ENCODE peak calls at places on chromosomes 12 and 14, in eight cellular contexts. K is mucosa of descending colon; P is mammary epithelial cell; L is K562; T is progenitor cell of endocrine pancreas; Y is uterus; F is brain microvascular endothelial cell; M is CD4-positive, alpha-beta T cell. E is an unnamed sample.

GRCh38 chr12:120651821-120652220 is 11.4 kb downstream of the CABP1 start:
- DNase-seq in M (no peak), K (no peak), P (no peak), T (no peak), F (no peak), L (no peak), Y (no peak), E (no peak)

GRCh38 chr14:30272848-30273563 is 286.0 kb upstream of the G2E3 start:
- DNase-seq in F (no peak), Y (no peak), L (no peak), T (no peak), P (no peak), K (no peak), M (no peak), E (no peak)

GRCh38 chr14:72524230-72524629 is 369.7 kb downstream of the DPF3 start:
- DNase-seq in M (no peak), F (no peak), K (no peak), L (no peak), T (no peak), P (no peak), Y (no peak), E (no peak)

GRCh38 chr14:93962701-93963601 is 13.4 kb downstream of the ASB2 start:
- DNase-seq in L (no peak), K (peak), T (no peak), P (no peak), Y (no peak), M (peak), F (no peak), E (no peak)

GRCh38 chr12:11862794-11863193 is 207.9 kb upstream of the BCL2L14 start:
- DNase-seq in K (no peak), M (no peak), P (no peak), F (peak), L (no peak), T (no peak), Y (peak), E (no peak)

GRCh38 chr14:55301722-55302121 is 30.5 kb downstream of the FBXO34 start:
- DNase-seq in K (no peak), T (no peak), M (no peak), Y (no peak), L (no peak), P (peak), F (peak), E (no peak)

GRCh38 chr12:55392032-55392795 is 8.1 kb upstream of the OR6C65 start:
- DNase-seq in T (no peak), M (no peak), K (no peak), P (no peak), Y (no peak), L (no peak), F (no peak), E (no peak)

GRCh38 chr14:90903101-90903500 is 86.9 kb upstream of the TTC7B start:
- DNase-seq in Y (peak), L (peak), K (peak), T (peak), F (peak), M (peak), P (peak), E (peak)

GRCh38 chr12:75909714-75910451 is 121.7 kb downstream of the PHLDA1 start:
- DNase-seq in Y (no peak), P (no peak), K (no peak), T (no peak), F (no peak), M (no peak), L (no peak), E (no peak)

GRCh38 chr12:104720346-104721064 is 237.6 kb downstream of the SLC41A2 start:
- DNase-seq in K (peak), M (peak), T (no peak), L (no peak), Y (no peak), P (no peak), F (peak), E (no peak)

GRCh38 chr12:13734753-13735152 is 246.6 kb downstream of the GRIN2B start:
- DNase-seq in Y (no peak), L (no peak), K (no peak), P (peak), F (no peak), T (no peak), M (no peak), E (no peak)

GRCh38 chr14:106883218-106883692 is 1356.9 kb downstream of the TMEM121 start:
- DNase-seq in F (no peak), M (no peak), K (peak), P (no peak), Y (no peak), T (no peak), L (peak), E (no peak)
- TF ChIP-seq CTCF in F (peak), M (no peak), K (no peak), P (peak), Y (no peak), T (peak), L (peak), E (peak)

GRCh38 chr14:49550284-49551184 is 35.6 kb downstream of the RPS29 start:
- DNase-seq in F (no peak), M (no peak), T (no peak), Y (no peak), L (no peak), P (peak), K (no peak), E (no peak)
- TF ChIP-seq CTCF in F (peak), M (no peak), T (peak), Y (no peak), L (peak), P (peak), K (no peak), E (peak)

GRCh38 chr12:17928708-17929366 is 161.2 kb downstream of the RERGL start:
- DNase-seq in Y (no peak), K (no peak), F (peak), P (peak), T (no peak), L (no peak), M (no peak), E (no peak)
- TF ChIP-seq CTCF in Y (no peak), K (no peak), F (peak), P (peak), T (peak), L (no peak), M (no peak), E (peak)

GRCh38 chr14:22865424-22866215 is 5.9 kb upstream of the LRP10 start:
- DNase-seq in T (no peak), M (no peak), L (peak), K (no peak), P (no peak), F (no peak), Y (no peak), E (no peak)
- TF ChIP-seq CTCF in T (peak), M (no peak), L (peak), K (no peak), P (peak), F (peak), Y (no peak), E (peak)

E was measured in neural crest cell.